ENCODE peak calls at places on chromosome 1, in ten cellular contexts. One of them, this sample, is unnamed.

GRCh38 chr1:37267111-37267835 is 207.1 kb upstream of the ZC3H12A start:
- DNase-seq in left ventricle myocardium inferior: no peak
- DNase-seq in left lung: no peak
- DNase-seq in kidney epithelial cell: no peak
- DNase-seq in heart left ventricle: no peak
- DNase-seq in PC-3: no peak
- DNase-seq in GM12864: no peak
- DNase-seq in cardiac fibroblast: no peak
- DNase-seq in BJ: no peak
- DNase-seq in heart right ventricle: no peak
- DNase-seq in this sample: no peak

GRCh38 chr1:223717695-223718363 is 5.5 kb downstream of the CAPN2 start:
- DNase-seq in left ventricle myocardium inferior: no peak
- DNase-seq in left lung: no peak
- DNase-seq in kidney epithelial cell: no peak
- DNase-seq in heart left ventricle: no peak
- DNase-seq in PC-3: peak
- DNase-seq in GM12864: no peak
- DNase-seq in cardiac fibroblast: no peak
- DNase-seq in BJ: no peak
- DNase-seq in heart right ventricle: no peak
- DNase-seq in this sample: no peak

GRCh38 chr1:67134692-67135091 is at the start of gene C1orf141:
- DNase-seq in left ventricle myocardium inferior: no peak
- DNase-seq in left lung: no peak
- DNase-seq in kidney epithelial cell: no peak
- DNase-seq in heart left ventricle: peak
- DNase-seq in PC-3: no peak
- DNase-seq in GM12864: no peak
- DNase-seq in cardiac fibroblast: peak
- DNase-seq in BJ: no peak
- DNase-seq in heart right ventricle: peak
- DNase-seq in this sample: no peak

GRCh38 chr1:2451744-2452582 is 24.1 kb upstream of the PLCH2 start:
- DNase-seq in left ventricle myocardium inferior: no peak
- DNase-seq in left lung: no peak
- DNase-seq in kidney epithelial cell: peak
- DNase-seq in heart left ventricle: no peak
- DNase-seq in PC-3: peak
- DNase-seq in GM12864: no peak
- DNase-seq in cardiac fibroblast: peak
- DNase-seq in BJ: peak
- DNase-seq in heart right ventricle: no peak
- DNase-seq in this sample: peak

GRCh38 chr1:155191904-155192303 is 15.8 kb downstream of the THBS3 start:
- DNase-seq in left ventricle myocardium inferior: no peak
- DNase-seq in left lung: peak
- DNase-seq in kidney epithelial cell: no peak
- DNase-seq in heart left ventricle: peak
- DNase-seq in PC-3: no peak
- DNase-seq in GM12864: no peak
- DNase-seq in cardiac fibroblast: no peak
- DNase-seq in BJ: no peak
- DNase-seq in heart right ventricle: no peak
- DNase-seq in this sample: no peak

GRCh38 chr1:228162286-228163003 is 3.2 kb upstream of the IBA57 start:
- DNase-seq in left ventricle myocardium inferior: peak
- DNase-seq in left lung: peak
- DNase-seq in kidney epithelial cell: no peak
- DNase-seq in heart left ventricle: no peak
- DNase-seq in PC-3: peak
- DNase-seq in GM12864: no peak
- DNase-seq in cardiac fibroblast: peak
- DNase-seq in BJ: no peak
- DNase-seq in heart right ventricle: peak
- DNase-seq in this sample: no peak

GRCh38 chr1:202952818-202953217 is 5.3 kb downstream of the ADIPOR1 start:
- DNase-seq in left ventricle myocardium inferior: no peak
- DNase-seq in left lung: no peak
- DNase-seq in kidney epithelial cell: peak
- DNase-seq in heart left ventricle: peak
- DNase-seq in PC-3: peak
- DNase-seq in GM12864: no peak
- DNase-seq in cardiac fibroblast: peak
- DNase-seq in BJ: no peak
- DNase-seq in heart right ventricle: peak
- DNase-seq in this sample: no peak

GRCh38 chr1:154276797-154277196 is 4.4 kb downstream of the HAX1 start:
- DNase-seq in left ventricle myocardium inferior: no peak
- DNase-seq in left lung: no peak
- DNase-seq in kidney epithelial cell: no peak
- DNase-seq in heart left ventricle: no peak
- DNase-seq in PC-3: no peak
- DNase-seq in GM12864: no peak
- DNase-seq in cardiac fibroblast: no peak
- DNase-seq in BJ: no peak
- DNase-seq in heart right ventricle: no peak
- DNase-seq in this sample: no peak

GRCh38 chr1:117673405-117673804 is 67.6 kb downstream of the TENT5C start:
- DNase-seq in left ventricle myocardium inferior: no peak
- DNase-seq in left lung: no peak
- DNase-seq in kidney epithelial cell: no peak
- DNase-seq in heart left ventricle: no peak
- DNase-seq in PC-3: peak
- DNase-seq in GM12864: no peak
- DNase-seq in cardiac fibroblast: peak
- DNase-seq in BJ: peak
- DNase-seq in heart right ventricle: no peak
- DNase-seq in this sample: no peak

GRCh38 chr1:26734501-26735058 is 38.8 kb downstream of the ARID1A start:
- DNase-seq in left ventricle myocardium inferior: no peak
- DNase-seq in left lung: no peak
- DNase-seq in kidney epithelial cell: no peak
- DNase-seq in heart left ventricle: no peak
- DNase-seq in PC-3: peak
- DNase-seq in GM12864: no peak
- DNase-seq in cardiac fibroblast: peak
- DNase-seq in BJ: no peak
- DNase-seq in heart right ventricle: no peak
- DNase-seq in this sample: no peak

DNA sequence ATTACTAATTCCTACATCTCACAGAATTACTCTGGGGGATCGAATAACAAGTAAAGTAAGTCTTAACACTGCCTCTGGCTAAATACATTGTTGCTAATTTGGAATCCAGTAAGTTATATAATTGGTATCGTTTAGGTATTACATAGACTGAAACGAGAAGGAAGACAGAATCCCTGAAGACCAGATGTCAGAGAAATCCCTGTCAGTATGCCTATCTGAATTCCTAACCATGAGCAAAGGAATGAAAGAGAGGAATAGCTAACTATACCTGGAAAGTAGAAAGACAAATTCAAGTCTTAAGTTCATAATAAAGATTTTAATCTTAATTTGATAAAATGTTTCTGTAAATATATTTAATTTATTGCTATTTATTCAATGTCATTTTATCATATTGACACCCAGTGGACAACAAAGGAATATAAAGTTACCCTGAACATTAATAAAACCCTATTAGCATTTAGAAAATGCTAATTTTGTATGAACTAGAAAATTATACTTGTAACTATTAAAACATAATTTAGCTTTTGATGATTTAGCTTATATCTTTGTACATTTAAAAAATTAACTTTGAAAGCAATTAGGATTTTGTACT is 11.4 kb downstream of the DEPDC1 start:
- DNase-seq in left ventricle myocardium inferior: no peak
- DNase-seq in left lung: no peak
- DNase-seq in kidney epithelial cell: no peak
- DNase-seq in heart left ventricle: no peak
- DNase-seq in PC-3: no peak
- DNase-seq in GM12864: no peak
- DNase-seq in cardiac fibroblast: no peak
- DNase-seq in BJ: no peak
- DNase-seq in heart right ventricle: no peak
- DNase-seq in this sample: no peak
- TF ChIP-seq CTCF in left ventricle myocardium inferior: no peak
- TF ChIP-seq CTCF in left lung: no peak
- TF ChIP-seq CTCF in kidney epithelial cell: no peak
- TF ChIP-seq CTCF in heart left ventricle: no peak
- TF ChIP-seq CTCF in PC-3: peak
- TF ChIP-seq CTCF in GM12864: no peak
- TF ChIP-seq CTCF in cardiac fibroblast: no peak
- TF ChIP-seq CTCF in BJ: no peak
- TF ChIP-seq CTCF in heart right ventricle: no peak
- TF ChIP-seq CTCF in this sample: no peak

DNA sequence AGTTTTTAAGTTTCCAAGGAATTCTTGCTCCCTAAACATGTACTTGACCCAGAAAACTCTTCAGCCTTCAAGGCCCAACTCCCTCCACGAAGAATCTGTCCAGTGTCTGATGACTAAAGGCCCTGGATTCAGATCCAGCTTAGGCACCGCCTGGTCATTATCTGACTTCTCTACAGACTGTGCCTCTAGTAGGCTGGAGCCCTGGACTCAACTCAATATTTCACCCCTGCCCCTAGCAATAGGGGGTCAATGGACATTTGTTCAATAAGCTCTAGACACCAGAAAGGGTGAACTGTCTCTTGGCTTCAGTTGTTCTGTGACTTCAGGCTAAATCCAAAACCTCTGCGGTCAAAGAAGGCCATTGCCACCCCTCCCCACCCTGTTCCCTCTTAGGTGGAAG is 34.5 kb downstream of the NUAK2 start:
- DNase-seq in left ventricle myocardium inferior: no peak
- DNase-seq in left lung: no peak
- DNase-seq in kidney epithelial cell: no peak
- DNase-seq in heart left ventricle: no peak
- DNase-seq in PC-3: no peak
- DNase-seq in GM12864: no peak
- DNase-seq in cardiac fibroblast: no peak
- DNase-seq in BJ: no peak
- DNase-seq in heart right ventricle: no peak
- DNase-seq in this sample: no peak
- H3K4me3 ChIP-seq in left ventricle myocardium inferior: no peak
- H3K4me3 ChIP-seq in left lung: no peak
- H3K4me3 ChIP-seq in kidney epithelial cell: no peak
- H3K4me3 ChIP-seq in heart left ventricle: no peak
- H3K4me3 ChIP-seq in PC-3: no peak
- H3K4me3 ChIP-seq in GM12864: no peak
- H3K4me3 ChIP-seq in cardiac fibroblast: no peak
- H3K4me3 ChIP-seq in BJ: no peak
- H3K4me3 ChIP-seq in heart right ventricle: no peak
- H3K4me3 ChIP-seq in this sample: no peak

DNA sequence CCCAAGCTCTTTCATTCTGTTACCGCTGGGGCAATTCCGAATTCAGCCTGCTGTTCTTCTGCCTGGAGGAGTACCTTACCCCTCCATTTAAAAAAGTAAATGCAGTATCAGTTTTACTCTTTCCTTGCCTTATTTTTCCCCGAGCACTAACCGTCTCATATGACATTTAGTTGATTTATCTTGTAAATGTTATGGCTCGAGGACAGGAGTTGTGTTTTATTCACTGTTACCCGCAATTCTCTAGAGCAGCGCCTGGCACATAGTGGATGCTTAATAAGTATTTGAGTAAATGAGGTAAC is 425 bp upstream of the TADA1 start:
- DNase-seq in left ventricle myocardium inferior: no peak
- DNase-seq in left lung: no peak
- DNase-seq in kidney epithelial cell: no peak
- DNase-seq in heart left ventricle: no peak
- DNase-seq in PC-3: no peak
- DNase-seq in GM12864: no peak
- DNase-seq in cardiac fibroblast: no peak
- DNase-seq in BJ: no peak
- DNase-seq in heart right ventricle: no peak
- DNase-seq in this sample: no peak
- TF ChIP-seq CTCF in left ventricle myocardium inferior: peak
- TF ChIP-seq CTCF in left lung: no peak
- TF ChIP-seq CTCF in kidney epithelial cell: peak
- TF ChIP-seq CTCF in heart left ventricle: no peak
- TF ChIP-seq CTCF in PC-3: peak
- TF ChIP-seq CTCF in GM12864: no peak
- TF ChIP-seq CTCF in cardiac fibroblast: peak
- TF ChIP-seq CTCF in BJ: no peak
- TF ChIP-seq CTCF in heart right ventricle: no peak
- TF ChIP-seq CTCF in this sample: peak

GRCh38 chr1:230108580-230108979 is 41.5 kb downstream of the GALNT2 start:
- DNase-seq in left ventricle myocardium inferior: no peak
- DNase-seq in left lung: no peak
- DNase-seq in kidney epithelial cell: no peak
- DNase-seq in heart left ventricle: no peak
- DNase-seq in PC-3: peak
- DNase-seq in GM12864: no peak
- DNase-seq in cardiac fibroblast: no peak
- DNase-seq in BJ: no peak
- DNase-seq in heart right ventricle: no peak
- DNase-seq in this sample: no peak

GRCh38 chr1:230110971-230111370 is 43.9 kb downstream of the GALNT2 start:
- DNase-seq in left ventricle myocardium inferior: no peak
- DNase-seq in left lung: no peak
- DNase-seq in kidney epithelial cell: no peak
- DNase-seq in heart left ventricle: no peak
- DNase-seq in PC-3: no peak
- DNase-seq in GM12864: no peak
- DNase-seq in cardiac fibroblast: no peak
- DNase-seq in BJ: no peak
- DNase-seq in heart right ventricle: no peak
- DNase-seq in this sample: no peak

GRCh38 chr1:230107941-230108340 is 40.9 kb downstream of the GALNT2 start:
- DNase-seq in left ventricle myocardium inferior: no peak
- DNase-seq in left lung: no peak
- DNase-seq in kidney epithelial cell: no peak
- DNase-seq in heart left ventricle: no peak
- DNase-seq in PC-3: no peak
- DNase-seq in GM12864: no peak
- DNase-seq in cardiac fibroblast: no peak
- DNase-seq in BJ: no peak
- DNase-seq in heart right ventricle: no peak
- DNase-seq in this sample: no peak

GRCh38 chr1:230109871-230110667 is 43.0 kb downstream of the GALNT2 start:
- DNase-seq in left ventricle myocardium inferior: no peak
- DNase-seq in left lung: no peak
- DNase-seq in kidney epithelial cell: no peak
- DNase-seq in heart left ventricle: no peak
- DNase-seq in PC-3: no peak
- DNase-seq in GM12864: peak
- DNase-seq in cardiac fibroblast: no peak
- DNase-seq in BJ: no peak
- DNase-seq in heart right ventricle: no peak
- DNase-seq in this sample: no peak

DNA sequence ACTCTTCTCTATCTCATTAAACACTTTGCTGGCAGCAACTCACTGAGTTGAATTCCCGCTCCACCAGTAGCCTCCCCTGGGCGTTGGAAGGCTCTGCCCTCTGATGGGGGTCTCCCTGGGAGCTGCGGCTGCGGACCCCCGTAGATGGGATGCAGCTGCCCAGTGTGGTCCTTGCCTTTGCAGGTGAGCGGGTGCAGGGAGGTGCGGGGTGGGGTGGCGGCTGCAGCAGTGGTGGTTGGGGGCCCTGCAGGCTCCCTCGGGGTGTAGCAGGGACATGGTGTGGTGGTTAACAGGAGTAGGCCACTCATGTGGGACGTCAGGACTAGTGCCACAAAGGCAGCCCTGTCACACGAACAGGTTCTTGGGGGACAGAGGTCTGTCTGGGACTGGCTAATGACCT is 42.0 kb downstream of the GALNT2 start:
- DNase-seq in left ventricle myocardium inferior: no peak
- DNase-seq in left lung: no peak
- DNase-seq in kidney epithelial cell: no peak
- DNase-seq in heart left ventricle: no peak
- DNase-seq in PC-3: no peak
- DNase-seq in GM12864: no peak
- DNase-seq in cardiac fibroblast: no peak
- DNase-seq in BJ: no peak
- DNase-seq in heart right ventricle: no peak
- DNase-seq in this sample: no peak
- H3K4me3 ChIP-seq in left ventricle myocardium inferior: no peak
- H3K4me3 ChIP-seq in left lung: no peak
- H3K4me3 ChIP-seq in kidney epithelial cell: no peak
- H3K4me3 ChIP-seq in heart left ventricle: no peak
- H3K4me3 ChIP-seq in PC-3: no peak
- H3K4me3 ChIP-seq in GM12864: no peak
- H3K4me3 ChIP-seq in cardiac fibroblast: no peak
- H3K4me3 ChIP-seq in BJ: no peak
- H3K4me3 ChIP-seq in heart right ventricle: no peak
- H3K4me3 ChIP-seq in this sample: no peak